ENCODE peak calls at places on chromosomes 7 and 10, in seven cellular contexts. D is K562, L is left ventricle myocardium inferior, G is NB4, Z is body of pancreas, Y is choroid plexus epithelial cell, A is brain microvascular endothelial cell. O is an unnamed sample.

GRCh38 chr10:30894221-30894620 is 137.4 kb downstream of the ZNF438 start:
- DNase-seq in Y (no peak), D (no peak), L (no peak), G (no peak), Z (no peak), A (no peak), O (no peak)

GRCh38 chr10:80461208-80462183 is 7.4 kb downstream of the TSPAN14 start:
- DNase-seq in D (no peak), G (peak; percentile 66), Y (peak; percentile 41), A (no peak), Z (no peak), L (no peak), O (no peak)

GRCh38 chr7:23335621-23336020 is 36.5 kb downstream of the MALSU1 start:
- DNase-seq in D (no peak), L (no peak), A (no peak), G (no peak), Y (no peak), Z (no peak), O (no peak)

GRCh38 chr7:25186436-25186835 is 41.9 kb downstream of the NPVF start:
- DNase-seq in G (no peak), D (no peak), A (no peak), Z (no peak), L (no peak), Y (no peak), O (no peak)

GRCh38 chr7:83861876-83862275 is 212.9 kb upstream of the SEMA3E start:
- DNase-seq in Z (no peak), L (no peak), A (no peak), G (no peak), Y (no peak), D (no peak), O (no peak)

GRCh38 chr7:71131256-71131752 is 640 bp upstream of the GALNT17 start:
- DNase-seq in D (no peak), Z (peak; percentile 62), A (peak; percentile 2), L (peak; percentile 33), Y (peak; percentile 5), G (no peak), O (peak; percentile 50)

GRCh38 chr7:28530175-28531142 is 118.1 kb downstream of the CREB5 start:
- DNase-seq in D (no peak), Y (peak; percentile 21), G (no peak), Z (no peak), L (peak; percentile 53), A (no peak), O (no peak)

GRCh38 chr7:98119257-98119918 is 12.7 kb downstream of the LMTK2 start:
- DNase-seq in L (no peak), Y (peak; percentile 89), G (no peak), A (peak; percentile 72), Z (peak; percentile 28), D (no peak), O (no peak)

GRCh38 chr7:105920766-105921165 is 42.3 kb upstream of the CDHR3 start:
- DNase-seq in G (no peak), L (no peak), Z (no peak), D (no peak), A (peak; percentile 16), Y (peak; percentile 33), O (no peak)

GRCh38 chr7:66731986-66732385 is 8.5 kb upstream of the RABGEF1 start:
- DNase-seq in Y (no peak), G (no peak), L (no peak), D (no peak), A (no peak), Z (no peak), O (peak; percentile 54)

GRCh38 chr10:11610855-11611247 is 599 bp downstream of the USP6NL start:
- DNase-seq in Y (peak; percentile 59), G (peak; percentile 52), Z (peak; percentile 28), D (peak; percentile 37), L (peak; percentile 35), A (peak; percentile 23), O (no peak)

GRCh38 chr7:131553906-131554305 is 2.5 kb downstream of the PODXL start:
- DNase-seq in D (no peak), Y (no peak), Z (no peak), A (no peak), G (no peak), L (no peak), O (no peak)

GRCh38 chr7:135620980-135621850 is 41.1 kb upstream of the STMP1 start:
- DNase-seq in D (peak; percentile 53), L (no peak), Z (peak; percentile 70), Y (peak; percentile 94), G (peak; percentile 76), A (peak; percentile 89), O (peak; percentile 42)

GRCh38 chr7:64863021-64863420 is 40.1 kb upstream of the ZNF273 start:
- DNase-seq in D (no peak), Y (no peak), G (no peak), L (no peak), A (no peak), Z (no peak), O (no peak)

GRCh38 chr10:6713716-6714115 is 133.6 kb upstream of the PRKCQ start:
- DNase-seq in Z (no peak), G (peak; percentile 7), A (peak; percentile 6), D (no peak), L (no peak), Y (no peak), O (no peak)

GRCh38 chr10:48978318-48978717 is 38.7 kb upstream of the LRRC18 start:
- DNase-seq in L (no peak), Z (no peak), D (no peak), A (no peak), G (no peak), Y (no peak), O (no peak)

GRCh38 chr7:156606135-156606534 is 34.4 kb upstream of the RNF32 start:
- DNase-seq in D (no peak), Z (no peak), G (no peak), Y (no peak), L (no peak), A (no peak), O (no peak)

GRCh38 chr7:156606618-156607331 is 33.8 kb upstream of the RNF32 start:
- DNase-seq in Z (no peak), A (no peak), L (no peak), D (no peak), G (no peak), Y (no peak), O (no peak)

GRCh38 chr7:156609010-156609877 is 31.3 kb upstream of the RNF32 start:
- DNase-seq in Z (peak; percentile 38), Y (no peak), D (peak; percentile 74), L (no peak), A (no peak), G (no peak), O (no peak)

GRCh38 chr7:156608176-156608478 is 32.4 kb upstream of the RNF32 start:
- DNase-seq in Z (no peak), D (peak; percentile 10), A (no peak), G (no peak), L (no peak), Y (no peak), O (no peak)

DNA sequence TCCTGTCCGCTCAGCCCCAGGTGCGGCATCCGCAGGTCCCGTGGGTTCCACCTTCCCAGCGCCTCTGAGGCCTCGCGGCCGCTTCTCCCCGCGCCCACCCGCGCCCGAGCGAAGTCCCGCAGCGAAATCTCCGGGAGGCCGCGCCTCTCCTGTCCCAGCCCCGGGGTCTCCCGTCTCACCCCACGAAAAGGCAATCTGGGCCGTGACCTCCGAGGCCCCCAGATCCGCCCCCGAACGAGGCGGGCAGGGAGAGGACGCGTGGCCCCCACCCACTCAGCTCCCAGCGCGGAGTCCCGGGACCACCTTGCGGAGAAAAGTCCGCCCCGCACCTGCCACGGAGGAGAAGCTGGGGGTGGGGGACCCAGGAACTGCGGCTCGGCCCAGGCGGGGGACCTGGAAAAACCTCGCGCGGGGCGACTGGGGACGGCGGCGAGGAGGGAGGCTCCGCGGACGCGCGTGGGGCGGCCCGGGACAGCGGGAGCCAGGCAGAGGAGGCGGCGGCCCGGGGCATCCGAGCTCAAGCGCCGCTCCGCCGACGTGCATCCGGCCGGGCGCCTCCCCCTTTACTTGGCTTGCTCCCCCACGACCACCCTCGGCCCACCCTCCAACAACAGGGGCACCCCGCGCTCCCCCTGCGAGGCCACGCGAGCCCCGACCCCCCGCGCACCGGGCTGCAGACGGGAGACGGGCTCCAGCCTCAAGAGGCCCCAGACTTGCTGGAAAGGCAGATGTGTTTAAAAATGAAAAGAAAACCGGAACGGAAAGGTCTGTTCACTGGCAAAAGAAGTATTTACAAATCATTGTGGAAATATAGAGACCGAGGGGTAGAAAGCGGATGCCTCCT is 33.0 kb upstream of the RNF32 start:
- DNase-seq in D (peak; percentile 13), Y (peak; percentile 27), G (no peak), Z (no peak), L (no peak), A (no peak), O (no peak)
- H3K4me3 ChIP-seq in D (no peak overlapping the region), Y (peak overlapping the region; percentile 43), G (no peak overlapping the region), Z (no peak overlapping the region), L (peak overlapping the region; percentile 59), A (peak overlapping the region; percentile 35), O (peak overlapping the region; percentile 38)

DNA sequence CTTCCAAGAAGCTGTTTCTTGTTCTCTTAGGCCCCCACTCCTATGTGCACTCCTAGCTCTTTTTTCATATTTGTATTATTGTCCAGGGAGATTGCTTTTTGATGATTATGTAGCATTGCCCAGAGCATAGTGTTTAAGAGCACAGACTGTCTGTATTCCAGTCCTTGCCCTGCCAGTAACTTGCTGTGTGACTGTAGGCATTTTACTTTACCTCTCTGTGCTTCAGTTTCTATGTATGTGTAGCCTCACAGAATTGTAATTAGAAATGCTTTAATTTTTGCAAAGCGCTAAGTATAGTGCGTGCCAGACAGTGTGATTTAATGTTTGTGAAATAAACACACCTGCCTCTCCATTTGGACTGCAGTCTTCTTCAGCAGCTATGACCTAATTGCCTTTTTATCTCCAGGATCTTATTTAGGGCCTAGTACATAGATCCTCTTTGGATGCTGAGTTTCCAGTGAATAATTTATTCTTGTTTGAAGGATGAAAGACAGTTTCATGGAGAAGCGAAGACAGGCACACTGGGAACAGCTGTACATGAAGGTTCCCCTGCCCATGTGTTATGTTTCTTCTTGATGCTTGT is 1.4 kb downstream of the SEC23IP start:
- DNase-seq in G (no peak), L (no peak), D (no peak), Y (no peak), Z (no peak), A (no peak), O (no peak)
- H3K4me3 ChIP-seq in G (peak overlapping the region; percentile 98), L (peak overlapping the region; percentile 88), D (peak overlapping the region; percentile 67), Y (peak overlapping the region; percentile 33), Z (no peak overlapping the region), A (peak overlapping the region; percentile 29), O (peak overlapping the region; percentile 70)

DNA sequence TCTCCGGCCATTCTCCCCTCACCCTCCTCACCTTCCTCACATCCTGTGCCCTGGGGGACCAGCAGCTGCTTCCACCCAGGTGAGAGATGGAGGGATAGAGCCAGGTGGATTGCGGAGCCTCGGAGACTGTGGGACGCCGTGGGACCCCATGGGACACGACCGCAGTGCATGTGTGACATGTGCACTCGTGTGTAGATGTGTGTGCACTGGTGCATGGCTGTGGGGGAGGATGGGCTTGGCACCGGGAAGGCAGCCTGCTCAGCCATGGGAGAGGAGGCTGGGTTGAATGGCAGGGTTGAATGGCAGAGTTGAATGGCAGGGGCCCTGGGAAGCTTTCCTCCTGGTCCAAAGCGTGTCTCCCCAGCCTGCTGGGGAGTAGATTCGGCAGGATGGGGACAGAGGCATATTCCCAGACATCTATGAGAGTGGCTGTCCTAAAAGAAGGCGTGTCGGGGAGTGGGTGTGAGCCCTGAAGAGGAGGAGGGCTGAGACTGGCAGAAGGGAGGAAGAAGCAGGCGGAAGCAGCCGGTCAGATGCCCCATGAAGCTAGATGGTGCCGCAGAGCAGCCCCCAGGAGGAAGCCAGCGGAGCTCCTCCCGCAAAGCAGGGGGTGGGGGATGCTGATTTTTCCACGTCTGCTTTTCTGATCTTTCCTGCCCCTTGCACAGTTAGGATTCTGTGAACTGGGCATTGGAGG is 815 bp downstream of the GIMAP8 start:
- DNase-seq in D (no peak), Y (no peak), A (no peak), Z (peak; percentile 68), L (peak; percentile 60), G (no peak), O (peak; percentile 30)
- H3K4me3 ChIP-seq in D (no peak overlapping the region), Y (no peak overlapping the region), A (no peak overlapping the region), Z (no peak overlapping the region), L (peak overlapping the region; percentile 70), G (no peak overlapping the region), O (no peak overlapping the region)

GRCh38 chr10:123890761-123891146 is 853 bp downstream of the CPXM2 start:
- DNase-seq in D (no peak), Y (no peak), Z (no peak), A (no peak), G (no peak), L (no peak), O (no peak)
- H3K4me3 ChIP-seq in D (no peak overlapping the region), Y (no peak overlapping the region), Z (no peak overlapping the region), A (no peak overlapping the region), G (no peak overlapping the region), L (peak overlapping the region; percentile 54), O (no peak overlapping the region)

O was measured in BE2C.